ENCODE peak calls at places on chromosome 14, in four cellular contexts. D is astrocyte of the cerebellum; H is foreskin fibroblast; K is CD8-positive, alpha-beta T cell. S is an unnamed sample.

GRCh38 chr14:48350971-48351370 is 675.6 kb upstream of the MDGA2 start:
- DNase-seq in H (no peak), K (no peak), D (no peak), S (no peak)

GRCh38 chr14:91947196-91948184 is at the start of gene FBLN5:
- DNase-seq in H (peak; percentile 95), D (peak; percentile 73), K (peak; percentile 19), S (peak; percentile 74)

GRCh38 chr14:37658174-37658573 is 62.7 kb downstream of the TTC6 start:
- DNase-seq in K (no peak), D (no peak), H (no peak), S (no peak)

GRCh38 chr14:73289308-73289707 is 52.0 kb downstream of the PAPLN start:
- DNase-seq in D (no peak), K (no peak), H (no peak), S (no peak)

GRCh38 chr14:59688224-59689170 is 111.9 kb upstream of the CCDC175 start:
- DNase-seq in K (no peak), H (peak; percentile 44), D (peak; percentile 49), S (peak; percentile 16)

GRCh38 chr14:102063092-102063807 is 23.6 kb downstream of the HSP90AA1 start:
- DNase-seq in K (peak; percentile 70), H (peak; percentile 94), D (peak; percentile 82), S (peak; percentile 69)

GRCh38 chr14:32492482-32492881 is 163.4 kb downstream of the AKAP6 start:
- DNase-seq in H (no peak), D (no peak), K (no peak), S (no peak)

GRCh38 chr14:83096092-83096491 is 1562.4 kb upstream of the SEL1L start:
- DNase-seq in D (peak; percentile 49), K (no peak), H (peak; percentile 36), S (no peak)

GRCh38 chr14:61277232-61277631 is 3.9 kb downstream of the TMEM30B start:
- DNase-seq in H (no peak), K (no peak), D (no peak), S (no peak)

GRCh38 chr14:60654303-60654925 is 5.1 kb upstream of the SIX1 start:
- DNase-seq in D (no peak), K (no peak), H (peak; percentile 96), S (no peak)

GRCh38 chr14:42002139-42002538 is 395.5 kb downstream of the LRFN5 start:
- DNase-seq in H (peak; percentile 2), D (peak; percentile 2), K (no peak), S (no peak)

GRCh38 chr14:61080591-61081010 is 99.6 kb downstream of the SLC38A6 start:
- DNase-seq in K (no peak), H (peak; percentile 98), D (peak; percentile 81), S (peak; percentile 93)

GRCh38 chr14:92058006-92058917 is 18.4 kb upstream of the TRIP11 start:
- DNase-seq in K (no peak), D (no peak), H (no peak), S (no peak)

GRCh38 chr14:59464651-59465569 is at the start of gene GPR135:
- DNase-seq in D (no peak), H (peak; percentile 72), K (peak; percentile 55), S (no peak)

GRCh38 chr14:38553586-38553985 is 297.7 kb upstream of the CLEC14A start:
- DNase-seq in K (no peak), D (peak; percentile 90), H (peak; percentile 85), S (peak; percentile 84)

GRCh38 chr14:61485670-61486069 is 164.3 kb downstream of the PRKCH start:
- DNase-seq in H (no peak), D (no peak), K (no peak), S (no peak)

GRCh38 chr14:57346741-57347140 is 43.6 kb upstream of the NAA30 start:
- DNase-seq in D (no peak), H (no peak), K (no peak), S (no peak)

GRCh38 chr14:57991353-57991752 is 125.5 kb upstream of the SLC35F4 start:
- DNase-seq in D (no peak), K (no peak), H (no peak), S (no peak)

GRCh38 chr14:64541971-64542838 is 1.7 kb downstream of the HSPA2 start:
- DNase-seq in D (no peak), H (no peak), K (no peak), S (no peak)

GRCh38 chr14:79580414-79580813 is 630.9 kb downstream of the DIO2 start:
- DNase-seq in K (no peak), H (no peak), D (no peak), S (no peak)

GRCh38 chr14:65070710-65071033 is 31.6 kb downstream of the MAX start:
- DNase-seq in H (no peak), K (no peak), D (no peak), S (no peak)

GRCh38 chr14:44444454-44444853 is 62.6 kb downstream of the FSCB start:
- DNase-seq in D (no peak), H (no peak), K (no peak), S (no peak)

DNA sequence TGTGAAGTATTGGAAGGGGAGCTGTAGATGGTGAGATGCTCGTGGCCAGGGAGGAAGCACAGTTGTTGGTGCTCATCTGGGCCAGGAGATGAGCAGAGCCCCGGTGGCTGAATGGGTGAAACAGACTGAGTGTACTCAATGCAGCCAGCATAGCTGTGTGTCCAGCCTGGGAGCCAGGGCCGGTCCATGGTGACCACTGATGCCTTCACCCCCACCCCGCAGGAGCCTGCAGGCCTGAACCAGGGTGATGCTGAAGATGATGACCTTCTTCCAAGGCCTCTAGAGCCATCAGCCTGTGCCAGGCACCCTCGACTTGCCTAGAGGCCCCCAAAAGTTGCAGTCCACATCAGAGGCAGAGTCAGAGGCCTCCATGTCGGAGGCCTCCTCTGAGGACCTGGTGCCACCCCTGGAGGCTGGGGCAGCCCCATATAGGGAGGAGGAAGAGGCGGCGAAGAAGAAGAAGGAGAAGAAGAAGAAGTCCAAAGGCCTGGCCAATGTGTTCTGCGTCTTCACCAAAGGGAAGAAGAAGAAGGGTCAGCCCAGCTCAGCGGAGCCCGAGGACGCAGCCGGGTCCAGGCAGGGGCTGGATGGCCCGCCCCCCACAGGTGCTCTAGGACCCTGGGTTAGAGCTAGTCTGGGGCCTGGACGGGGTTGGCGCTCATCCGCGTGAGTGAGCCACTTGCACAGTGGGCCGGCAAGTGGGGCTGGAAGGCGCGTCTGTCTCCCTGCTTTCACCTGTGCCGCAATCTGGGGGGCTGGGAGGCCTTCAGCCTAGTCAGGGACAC is 3.0 kb downstream of the TNFAIP2 start:
- DNase-seq in K (no peak), D (no peak), H (no peak), S (no peak)
- H3K4me3 ChIP-seq in K (no peak overlapping the region), D (peak overlapping the region; percentile 20), H (no peak overlapping the region), S (no peak overlapping the region)

DNA sequence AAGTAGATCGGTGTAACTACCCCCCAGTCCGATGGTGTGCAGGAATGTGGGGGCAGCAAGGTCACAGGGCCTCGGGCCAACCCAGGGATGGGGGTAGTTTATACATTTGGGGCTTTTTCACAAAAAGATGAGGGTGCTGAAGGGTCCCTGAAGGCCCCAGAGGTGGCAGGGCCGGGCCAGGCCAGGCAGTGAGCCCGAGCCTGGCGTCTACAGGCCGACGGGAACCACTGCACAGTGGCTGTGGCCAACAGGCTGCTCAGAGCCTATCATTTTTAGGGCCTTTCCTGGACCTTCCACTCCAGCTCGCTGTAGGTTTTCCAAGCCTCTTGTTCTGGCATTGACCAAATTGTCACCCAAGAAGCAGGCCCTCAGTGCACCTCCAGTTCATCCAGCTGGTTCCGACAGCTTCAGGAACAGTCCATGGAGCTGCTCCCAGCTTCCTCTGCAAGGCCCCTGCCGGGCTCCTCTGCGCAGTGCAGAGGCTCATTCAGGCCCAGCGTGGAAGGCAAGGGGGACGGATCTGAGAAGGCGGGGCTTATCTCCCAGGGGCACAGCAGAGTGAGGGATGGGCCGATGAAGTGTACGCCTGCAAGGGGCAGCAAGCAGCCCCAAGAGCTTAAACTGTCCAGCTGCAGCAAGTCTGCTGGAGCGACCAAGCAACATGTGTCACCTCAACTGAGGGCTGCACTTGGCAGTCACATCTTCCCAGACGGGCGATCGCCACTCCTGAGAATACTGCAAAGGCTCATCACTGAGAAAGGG is 13.9 kb downstream of the CDCA4 start:
- DNase-seq in H (no peak), K (no peak), D (no peak), S (no peak)
- TF ChIP-seq CTCF in H (no peak), K (no peak), D (no peak), S (no peak)

DNA sequence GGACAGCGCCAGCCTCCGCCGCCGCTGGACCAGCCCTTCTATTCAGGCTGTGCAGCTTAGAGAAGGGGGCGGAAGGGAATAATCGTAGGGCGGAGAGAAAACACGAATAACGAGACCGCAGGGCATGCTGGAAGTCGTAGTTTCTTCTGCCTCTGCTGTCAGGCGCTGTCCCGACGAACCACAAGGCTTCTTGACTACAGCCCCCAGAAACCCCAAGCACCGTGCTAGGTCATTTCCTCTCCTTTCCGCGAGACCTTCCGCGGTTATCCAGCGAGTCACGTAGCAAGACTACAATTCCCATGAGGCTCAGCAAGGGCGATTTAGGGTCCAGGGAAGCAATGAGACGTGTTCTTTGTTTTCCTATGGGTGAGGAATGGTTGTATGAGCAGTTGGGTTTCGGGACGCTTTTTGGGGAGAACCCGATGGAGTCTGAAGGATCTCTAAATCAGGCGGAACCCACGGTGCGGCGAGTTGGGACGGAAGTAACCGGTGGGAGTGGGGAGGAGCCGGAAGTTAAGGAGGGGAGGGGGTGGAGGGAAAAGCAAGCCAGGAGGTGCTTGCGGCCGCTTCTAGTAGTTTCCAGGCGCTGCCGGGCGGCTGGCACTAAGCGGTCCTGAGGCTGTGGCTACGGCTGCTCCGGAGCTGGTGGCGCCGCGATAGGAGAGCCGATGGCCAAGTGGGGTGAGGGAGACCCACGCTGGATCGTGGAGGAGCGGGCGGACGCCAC is at the start of the genes AHSA1 and VIPAS39:
- DNase-seq in D (peak; percentile 99), K (peak; percentile 89), H (peak; percentile 99), S (peak; percentile 96)
- H3K4me3 ChIP-seq in D (peak within 1 kb of the TSS; percentile 98), K (peak within 1 kb of the TSS; percentile 99), H (peak within 1 kb of the TSS; percentile 81), S (peak within 1 kb of the TSS; percentile 92)

DNA sequence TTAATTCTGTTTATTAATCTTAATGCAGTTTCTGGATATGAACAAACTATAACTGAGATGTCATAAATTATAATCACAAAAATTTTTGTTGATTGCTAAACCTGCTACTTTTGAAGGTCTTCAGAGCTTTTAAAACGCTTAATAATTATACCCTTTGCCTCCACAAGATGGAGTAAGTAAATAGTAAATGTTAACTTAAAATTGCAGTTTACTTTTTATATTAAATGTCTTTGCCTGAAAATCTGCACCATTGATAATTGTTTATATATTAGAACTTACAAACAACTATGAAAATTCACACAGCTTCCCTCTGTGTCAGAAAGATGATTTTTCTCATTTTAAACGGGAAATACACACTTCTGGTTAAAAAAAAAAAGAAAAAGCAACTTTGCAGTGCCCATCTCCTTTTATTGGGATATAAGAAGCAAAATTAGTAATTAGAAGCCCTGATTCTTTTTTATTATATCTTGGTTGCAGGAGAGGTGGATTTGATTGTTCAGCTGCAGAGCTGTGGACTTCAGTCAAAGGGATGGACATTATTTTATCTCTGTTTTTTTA is 35.6 kb downstream of the SCFD1 start:
- DNase-seq in H (peak; percentile 9), D (no peak), K (no peak), S (no peak)
- TF ChIP-seq CTCF in H (peak; percentile 8), D (no peak), K (peak; percentile 36), S (peak; percentile 22)

GRCh38 chr14:94767321-94767878 is 2.5 kb downstream of the GSC start:
- DNase-seq in D (no peak), H (no peak), K (no peak), S (no peak)
- H3K4me3 ChIP-seq in D (no peak overlapping the region), H (no peak overlapping the region), K (no peak overlapping the region), S (no peak overlapping the region)

GRCh38 chr14:103728721-103729120 is 13.1 kb downstream of the ZFYVE21 start:
- DNase-seq in K (no peak), D (no peak), H (no peak), S (no peak)
- TF ChIP-seq CTCF in K (no peak), D (no peak), H (no peak), S (no peak)

DNA sequence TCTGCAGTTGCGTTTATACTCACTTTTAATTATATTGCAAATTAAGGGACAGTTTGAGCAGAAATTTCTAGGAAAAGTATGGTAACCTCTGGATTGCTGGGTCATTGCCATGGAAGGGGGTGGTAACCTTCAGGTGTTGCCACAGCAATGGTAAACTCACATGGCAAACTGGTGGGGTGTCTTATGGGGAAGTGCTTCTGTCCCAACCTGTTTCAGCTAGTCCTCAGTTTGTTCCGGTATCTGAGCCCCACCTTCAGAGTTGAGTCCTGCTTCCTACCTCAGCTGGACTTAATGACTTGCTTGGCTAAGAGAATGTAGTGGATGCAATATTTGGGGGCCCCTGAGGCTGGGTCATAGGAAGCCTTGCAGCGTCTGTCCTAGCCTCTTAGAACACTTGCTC is 7.3 kb upstream of the CLMN start:
- DNase-seq in K (no peak), D (no peak), H (no peak), S (no peak)
- H3K4me3 ChIP-seq in K (no peak overlapping the region), D (no peak overlapping the region), H (no peak overlapping the region), S (no peak overlapping the region)

S was measured in AG09309.